ENCODE peak calls at places on chromosomes 2 and 18, in eight cellular contexts. G is nephron progenitor cell, A is NCI-H524, V is cardiac septum, D is foreskin melanocyte, Z is thyroid gland, S is T-cell, L is H7. R is an unnamed sample.

GRCh38 chr18:22563098-22563707 is 145.5 kb upstream of the CTAGE1 start:
- DNase-seq in G (peak), A (peak), V (no peak), D (peak), Z (peak), S (no peak), L (peak), R (peak)

GRCh38 chr2:172965433-172965832 is 110.2 kb upstream of the MAP3K20 start:
- DNase-seq in G (no peak), A (no peak), V (no peak), D (no peak), Z (peak), S (no peak), L (no peak), R (no peak)

GRCh38 chr2:107337209-107337898 is 451.4 kb upstream of the ST6GAL2 start:
- DNase-seq in G (no peak), A (no peak), V (no peak), D (peak), Z (no peak), S (no peak), L (no peak), R (no peak)

GRCh38 chr2:69335291-69335690 is 51.7 kb downstream of the GFPT1 start:
- DNase-seq in G (no peak), A (no peak), V (no peak), D (no peak), Z (no peak), S (no peak), L (no peak), R (no peak)

GRCh38 chr2:285506-285905 is 2.4 kb downstream of the ALKAL2 start:
- DNase-seq in G (no peak), A (no peak), V (no peak), D (no peak), Z (no peak), S (no peak), L (no peak), R (no peak)

GRCh38 chr18:7897119-7897518 is 330.0 kb downstream of the PTPRM start:
- DNase-seq in G (no peak), A (no peak), V (no peak), D (no peak), Z (peak), S (no peak), L (no peak), R (no peak)

GRCh38 chr18:63844254-63844653 is 43.3 kb upstream of the SERPINB2 start:
- DNase-seq in G (no peak), A (peak), V (no peak), D (peak), Z (no peak), S (no peak), L (peak), R (no peak)

GRCh38 chr18:62537946-62538345 is 15.1 kb downstream of the ZCCHC2 start:
- DNase-seq in G (no peak), A (no peak), V (no peak), D (no peak), Z (peak), S (no peak), L (no peak), R (no peak)

GRCh38 chr18:22504665-22505064 is 87.0 kb upstream of the CTAGE1 start:
- DNase-seq in G (no peak), A (no peak), V (no peak), D (no peak), Z (no peak), S (no peak), L (no peak), R (no peak)

GRCh38 chr2:159960413-159960812 is 102.0 kb downstream of the PLA2R1 start:
- DNase-seq in G (no peak), A (no peak), V (no peak), D (no peak), Z (no peak), S (no peak), L (no peak), R (peak)

GRCh38 chr2:190759749-190760213 is 110.9 kb downstream of the NAB1 start:
- DNase-seq in G (no peak), A (no peak), V (no peak), D (peak), Z (no peak), S (no peak), L (no peak), R (no peak)

GRCh38 chr2:191382801-191383200 is 137.6 kb downstream of the MYO1B start:
- DNase-seq in G (no peak), A (no peak), V (no peak), D (no peak), Z (no peak), S (no peak), L (no peak), R (peak)

GRCh38 chr2:74227646-74228045 is 29.2 kb downstream of the MTHFD2 start:
- DNase-seq in G (no peak), A (no peak), V (no peak), D (no peak), Z (no peak), S (no peak), L (peak), R (no peak)

GRCh38 chr2:8595428-8595805 is 86.4 kb upstream of the ID2 start:
- DNase-seq in G (no peak), A (no peak), V (peak), D (no peak), Z (no peak), S (no peak), L (no peak), R (no peak)

GRCh38 chr2:58571181-58571852 is 330.2 kb upstream of the FANCL start:
- DNase-seq in G (peak), A (peak), V (no peak), D (peak), Z (peak), S (no peak), L (peak), R (peak)